ENCODE peak calls at places on chromosomes 12 and 14, in five cellular contexts. T is vagina, A is spleen, P is breast epithelium, V is HepG2. F is an unnamed sample.

GRCh38 chr12:57049890-57050289 is at the start of gene MYO1A:
- DNase-seq in P (no peak), A (no peak), T (no peak), V (peak), F (no peak)

GRCh38 chr12:89708793-89709156 is at the start of gene ATP2B1:
- DNase-seq in V (peak), T (no peak), P (peak), A (peak), F (peak)

GRCh38 chr14:61347771-61348443 is 26.5 kb downstream of the PRKCH start:
- DNase-seq in V (no peak), T (no peak), P (no peak), A (no peak), F (no peak)

GRCh38 chr14:61140872-61141271 is 140.3 kb downstream of the TMEM30B start:
- DNase-seq in V (no peak), A (no peak), T (no peak), P (no peak), F (no peak)

GRCh38 chr12:132329036-132329738 is at the start of gene GALNT9:
- DNase-seq in T (no peak), V (no peak), P (no peak), A (no peak), F (no peak)

GRCh38 chr12:121946313-121947025 is 28.1 kb downstream of the CFAP251 start:
- DNase-seq in V (no peak), P (no peak), T (no peak), A (no peak), F (no peak)

GRCh38 chr14:97442363-97442762 is 645.2 kb downstream of the VRK1 start:
- DNase-seq in V (no peak), P (no peak), A (no peak), T (no peak), F (no peak)

GRCh38 chr12:106248849-106249371 is 1.1 kb upstream of the CKAP4 start:
- DNase-seq in V (no peak), P (no peak), A (peak), T (peak), F (peak)

GRCh38 chr12:24561882-24562760 is 386.8 kb downstream of the BCAT1 start:
- DNase-seq in A (peak), P (no peak), V (no peak), T (no peak), F (no peak)

GRCh38 chr14:81416233-81416927 is 16.3 kb upstream of the STON2 start:
- DNase-seq in T (no peak), V (no peak), A (no peak), P (no peak), F (peak)

GRCh38 chr12:120224304-120225199 is 23.6 kb upstream of the RPLP0 start:
- DNase-seq in V (no peak), P (no peak), A (peak), T (no peak), F (peak)

GRCh38 chr14:55974046-55974582 is 144.1 kb upstream of the PELI2 start:
- DNase-seq in P (no peak), T (no peak), A (no peak), V (no peak), F (no peak)

GRCh38 chr12:40055227-40055579 is 50.7 kb downstream of the SLC2A13 start:
- DNase-seq in V (no peak), T (no peak), P (no peak), A (no peak), F (no peak)

GRCh38 chr12:2395352-2395977 is 342.7 kb downstream of the CACNA1C start:
- DNase-seq in V (peak), P (no peak), A (peak), T (no peak), F (peak)

GRCh38 chr14:101559624-101560533 is 1.4 kb upstream of the DIO3 start:
- DNase-seq in A (peak), P (no peak), V (no peak), T (no peak), F (no peak)

GRCh38 chr14:23929822-23930294 is 23.7 kb upstream of the DHRS4 start:
- DNase-seq in P (peak), V (peak), A (peak), T (no peak), F (peak)

GRCh38 chr14:53925201-53925766 is 31.3 kb downstream of the BMP4 start:
- DNase-seq in A (no peak), V (no peak), T (no peak), P (no peak), F (no peak)

GRCh38 chr12:39685854-39686608 is 66.4 kb upstream of the ABCD2 start:
- DNase-seq in T (no peak), A (no peak), V (no peak), P (no peak), F (no peak)

GRCh38 chr14:61184117-61184516 is 97.0 kb downstream of the TMEM30B start:
- DNase-seq in T (no peak), P (no peak), V (no peak), A (no peak), F (no peak)

GRCh38 chr12:49367381-49368239 is at the start of gene SPATS2:
- DNase-seq in T (no peak), A (no peak), V (no peak), P (peak), F (no peak)

GRCh38 chr12:90299121-90299520 is 590.5 kb upstream of the ATP2B1 start:
- DNase-seq in P (no peak), V (no peak), T (no peak), A (no peak), F (no peak)

GRCh38 chr14:89813485-89814080 is 140.9 kb downstream of the EFCAB11 start:
- DNase-seq in T (no peak), P (no peak), A (no peak), V (no peak), F (no peak)

GRCh38 chr12:1758887-1759286 is 61.5 kb upstream of the LRTM2 start:
- DNase-seq in T (no peak), V (peak), A (no peak), P (no peak), F (no peak)

GRCh38 chr12:132429122-132429931 is 60.6 kb upstream of the FBRSL1 start:
- DNase-seq in A (no peak), P (no peak), V (peak), T (no peak), F (no peak)

GRCh38 chr12:131604146-131604844 is 106.6 kb upstream of the SFSWAP start:
- DNase-seq in V (no peak), P (no peak), T (no peak), A (peak), F (peak)

GRCh38 chr14:66649515-66649914 is 141.6 kb downstream of the GPHN start:
- DNase-seq in A (no peak), T (no peak), V (no peak), P (no peak), F (no peak)
- H3K27ac ChIP-seq in A (no peak), T (no peak), V (no peak), P (no peak), F (no peak)

GRCh38 chr12:88298014-88298682 is 156.0 kb downstream of the TMTC3 start:
- DNase-seq in A (no peak), P (no peak), T (no peak), V (no peak), F (no peak)

GRCh38 chr12:88298761-88299242 is 156.7 kb downstream of the TMTC3 start:
- DNase-seq in A (no peak), T (no peak), P (no peak), V (no peak), F (no peak)

GRCh38 chr12:88303335-88303734 is 161.2 kb downstream of the TMTC3 start:
- DNase-seq in A (no peak), V (no peak), T (no peak), P (no peak), F (no peak)

GRCh38 chr12:88300931-88301330 is 158.8 kb downstream of the TMTC3 start:
- DNase-seq in V (peak), T (no peak), P (no peak), A (no peak), F (no peak)

GRCh38 chr12:88299567-88300101 is 157.5 kb downstream of the TMTC3 start:
- DNase-seq in A (no peak), P (no peak), T (no peak), V (no peak), F (no peak)
- TF ChIP-seq POLR2AphosphoS5 in A (no peak), P (no peak), T (no peak), V (no peak), F (no peak)

GRCh38 chr12:116274552-116275375 is 2.7 kb downstream of the MED13L start:
- DNase-seq in P (no peak), A (no peak), T (no peak), V (no peak), F (no peak)
- H3K27ac ChIP-seq in P (no peak), A (no peak), T (peak), V (no peak), F (no peak)

GRCh38 chr12:103930787-103931536 is 752 bp downstream of the HSP90B1 start:
- DNase-seq in T (no peak), A (peak), P (no peak), V (peak), F (no peak)

GRCh38 chr12:103929909-103930786 is at the start of gene HSP90B1:
- DNase-seq in A (peak), P (peak), V (peak), T (peak), F (peak)

GRCh38 chr12:103928736-103929050 is 1.5 kb upstream of the HSP90B1 start:
- DNase-seq in A (peak), T (no peak), V (no peak), P (no peak), F (peak)

GRCh38 chr12:103929051-103929908 is 930 bp upstream of the HSP90B1 start:
- DNase-seq in V (peak), T (no peak), P (peak), A (peak), F (peak)

GRCh38 chr12:103924761-103925641 is 5.2 kb upstream of the HSP90B1 start:
- DNase-seq in T (no peak), P (no peak), A (no peak), V (no peak), F (no peak)
- TF ChIP-seq POLR2AphosphoS5 in T (no peak), P (no peak), A (no peak), V (no peak), F (no peak)

GRCh38 chr12:6538420-6539275 is 4.3 kb downstream of the GAPDH start:
- DNase-seq in P (no peak), T (no peak), A (no peak), V (peak), F (peak)
- H3K27ac ChIP-seq in P (peak), T (peak), A (peak), V (peak), F (peak)

GRCh38 chr12:123097521-123098084 is 53.3 kb downstream of the PITPNM2 start:
- DNase-seq in P (no peak), A (no peak), T (no peak), V (no peak), F (no peak)
- TF ChIP-seq POLR2AphosphoS5 in P (no peak), A (no peak), T (peak), V (no peak), F (no peak)